ENCODE peak calls at places on chromosomes 13 and 19, in nine cellular contexts. V is neural progenitor cell, Q is PC-3, E is BE2C, C is Calu3, L is Panc1, M is lower lobe of right lung, B is ovary, I is left ventricle myocardium inferior. O is an unnamed sample.

GRCh38 chr13:20140487-20140886 is 20.4 kb downstream of the GJA3 start:
- DNase-seq in B (no peak), I (no peak), V (no peak), M (no peak), Q (no peak), E (no peak), L (no peak), C (no peak), O (no peak)

GRCh38 chr13:59982631-59983382 is 180.9 kb downstream of the DIAPH3 start:
- DNase-seq in M (no peak), I (no peak), V (no peak), E (no peak), L (no peak), Q (no peak), C (no peak), B (no peak), O (no peak)

GRCh38 chr19:14786421-14786851 is 8.1 kb upstream of the ADGRE2 start:
- DNase-seq in B (no peak), L (no peak), V (peak; percentile 80), C (peak; percentile 4), I (no peak), Q (peak; percentile 42), E (peak; percentile 20), M (peak; percentile 63), O (no peak)

GRCh38 chr19:31892060-31892459 is 453.4 kb upstream of the ZNF507 start:
- DNase-seq in E (no peak), V (no peak), Q (no peak), L (no peak), C (no peak), B (no peak), M (no peak), I (no peak), O (no peak)

GRCh38 chr13:112679932-112680677 is 9.7 kb upstream of the ATP11A start:
- DNase-seq in L (no peak), M (peak; percentile 47), C (no peak), B (no peak), E (no peak), Q (no peak), V (no peak), I (no peak), O (no peak)

GRCh38 chr19:38209671-38210457 is 14.2 kb downstream of the DPF1 start:
- DNase-seq in M (peak; percentile 70), I (peak; percentile 88), V (peak; percentile 87), E (peak; percentile 40), C (no peak), B (peak; percentile 88), Q (no peak), L (no peak), O (no peak)

GRCh38 chr13:113400621-113401451 is 36.9 kb upstream of the GRTP1 start:
- DNase-seq in Q (no peak), V (no peak), M (peak; percentile 50), L (no peak), I (peak; percentile 80), B (peak; percentile 10), E (no peak), C (no peak), O (no peak)

GRCh38 chr13:31765441-31765840 is 26.1 kb downstream of the RXFP2 start:
- DNase-seq in E (no peak), L (no peak), I (no peak), B (no peak), V (no peak), C (no peak), M (no peak), Q (no peak), O (no peak)

GRCh38 chr13:67792151-67792665 is 562.1 kb upstream of the PCDH9 start:
- DNase-seq in L (no peak), V (no peak), Q (no peak), C (no peak), M (no peak), B (no peak), I (no peak), E (no peak), O (no peak)

GRCh38 chr13:44024496-44025155 is 144.9 kb downstream of the LACC1 start:
- DNase-seq in B (no peak), M (no peak), I (no peak), C (no peak), E (no peak), L (no peak), V (no peak), Q (no peak), O (no peak)

GRCh38 chr19:4097501-4097900 is 26.4 kb downstream of the MAP2K2 start:
- DNase-seq in I (peak; percentile 58), M (no peak), L (no peak), Q (no peak), V (no peak), E (no peak), B (peak; percentile 54), C (no peak), O (no peak)

GRCh38 chr19:56637976-56638555 is 4.9 kb upstream of the SMIM17 start:
- DNase-seq in B (peak; percentile 80), M (no peak), Q (peak; percentile 76), I (peak; percentile 72), C (no peak), V (peak; percentile 95), L (no peak), E (peak; percentile 24), O (no peak)

GRCh38 chr19:17303167-17303939 is at the start of gene ABHD8:
- DNase-seq in L (peak; percentile 65), B (peak; percentile 99), C (peak; percentile 94), I (peak; percentile 96), V (peak; percentile 99), M (peak; percentile 95), E (peak; percentile 97), Q (peak; percentile 97), O (peak; percentile 89)

GRCh38 chr13:67200605-67201004 is 29.5 kb downstream of the PCDH9 start:
- DNase-seq in V (no peak), L (no peak), M (no peak), Q (no peak), E (no peak), C (no peak), B (no peak), I (no peak), O (no peak)

GRCh38 chr19:17183858-17184271 is 31.3 kb upstream of the USE1 start:
- DNase-seq in B (no peak), E (no peak), L (no peak), Q (no peak), C (no peak), M (no peak), I (no peak), V (no peak), O (no peak)

GRCh38 chr19:38669532-38669931 is 22.1 kb downstream of the ACTN4 start:
- DNase-seq in M (no peak), E (no peak), B (no peak), I (no peak), L (no peak), Q (no peak), C (no peak), V (no peak), O (no peak)

GRCh38 chr13:113129480-113129879 is 6.9 kb downstream of the F10 start:
- DNase-seq in I (no peak), E (no peak), Q (no peak), C (no peak), L (no peak), M (peak; percentile 41), B (no peak), V (no peak), O (no peak)

GRCh38 chr19:48856921-48857320 is 11.5 kb downstream of the PLEKHA4 start:
- DNase-seq in B (no peak), C (no peak), E (no peak), I (no peak), Q (peak; percentile 41), V (no peak), M (no peak), L (no peak), O (no peak)

GRCh38 chr13:30466841-30467252 is 1.1 kb upstream of the HMGB1 start:
- DNase-seq in Q (peak; percentile 5), V (no peak), I (no peak), C (no peak), E (no peak), B (no peak), M (no peak), L (no peak), O (no peak)

DNA sequence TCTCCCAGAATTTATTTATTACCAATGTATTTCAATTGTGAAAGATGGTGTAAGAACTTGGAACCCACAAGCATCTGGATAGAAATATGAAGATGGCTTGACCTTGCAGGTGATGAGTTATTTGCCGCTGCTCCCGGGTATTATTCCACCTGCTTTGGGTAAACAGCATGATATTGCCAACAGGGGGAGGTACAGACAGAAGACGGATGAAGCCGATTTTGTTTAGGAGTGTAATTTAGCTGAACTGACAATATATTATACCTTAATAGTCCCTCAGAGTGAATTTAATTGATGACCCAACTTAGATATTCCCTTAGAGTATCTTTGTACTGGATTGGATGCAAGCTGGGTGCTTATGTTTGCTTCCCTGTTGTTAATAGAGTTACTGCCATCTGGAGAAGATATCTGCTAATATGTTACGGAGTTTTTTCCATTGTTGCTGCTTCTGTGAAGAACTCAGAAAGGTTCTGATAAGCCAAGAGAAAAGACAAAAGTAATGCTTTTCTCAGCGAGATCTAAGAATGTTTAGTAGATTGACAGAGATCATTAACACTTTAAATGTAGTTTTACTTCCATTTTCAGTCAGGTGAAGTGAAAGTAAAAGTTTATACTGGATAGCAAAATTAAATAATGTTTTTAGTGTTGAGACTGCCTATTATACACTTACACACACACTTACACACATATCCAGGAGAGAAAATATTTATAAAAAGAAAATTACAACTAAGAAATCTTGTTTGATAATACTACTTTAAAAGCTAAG is 2220.8 kb upstream of the PCDH20 start:
- DNase-seq in B (no peak), V (no peak), I (no peak), M (no peak), Q (peak; percentile 9), C (peak; percentile 0), L (peak; percentile 13), E (peak; percentile 15), O (no peak)
- TF ChIP-seq CTCF in B (no peak), V (peak; percentile 36), I (no peak), M (no peak), Q (peak; percentile 47), C (no peak), L (peak; percentile 37), E (peak; percentile 69), O (no peak)

DNA sequence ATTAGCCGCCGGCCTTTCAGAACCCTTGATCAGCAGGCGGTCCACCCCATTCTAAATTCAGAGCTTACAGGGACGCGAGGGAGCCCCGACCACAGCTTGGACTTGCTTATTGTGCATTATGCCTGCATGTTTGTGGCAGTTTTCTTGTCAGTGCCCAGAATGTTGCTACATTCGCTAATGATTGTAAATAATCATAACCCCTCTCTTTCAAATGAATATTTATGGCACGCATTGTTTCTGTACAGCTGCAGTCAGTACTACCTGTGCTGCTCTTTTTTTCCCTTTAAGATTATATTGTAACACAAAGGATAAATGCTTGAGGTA is 321 bp upstream of the VPS36 start:
- DNase-seq in M (no peak), B (no peak), Q (no peak), I (no peak), E (no peak), C (no peak), L (no peak), V (no peak), O (no peak)
- TF ChIP-seq CTCF in M (no peak), B (no peak), Q (peak; percentile 22), I (no peak), E (no peak), C (no peak), L (no peak), V (no peak), O (no peak)

GRCh38 chr13:21338156-21338555 is 120.9 kb downstream of the ZDHHC20 start:
- DNase-seq in M (no peak), Q (peak; percentile 14), E (no peak), L (no peak), V (peak; percentile 38), C (no peak), B (no peak), I (no peak), O (no peak)
- TF ChIP-seq CTCF in M (no peak), Q (no peak), E (no peak), L (no peak), V (peak; percentile 17), C (no peak), B (no peak), I (no peak), O (peak; percentile 3)

GRCh38 chr13:50707533-50708096 is 135.9 kb downstream of the DLEU7 start:
- DNase-seq in B (no peak), L (no peak), C (no peak), Q (no peak), V (no peak), M (no peak), I (no peak), E (peak; percentile 32), O (no peak)
- TF ChIP-seq CTCF in B (no peak), L (no peak), C (no peak), Q (no peak), V (no peak), M (no peak), I (no peak), E (no peak), O (no peak)